ENCODE peak calls at places on chromosomes 11 and 22, in nine cellular contexts. One of them, this sample, is unnamed.

GRCh38 chr11:61580292-61580888 is 486 bp downstream of the SYT7 start:
- DNase-seq in HCT116: no peak
- DNase-seq in adrenal gland: no peak
- DNase-seq in uterus: no peak
- DNase-seq in heart left ventricle: no peak
- DNase-seq in Peyer's patch: no peak
- DNase-seq in GM12878: no peak
- DNase-seq in A549: peak; percentile 39
- DNase-seq in tibial nerve: no peak
- DNase-seq in this sample: peak; percentile 22

GRCh38 chr22:49136816-49137180 is 690.9 kb downstream of the BRD1 start:
- DNase-seq in HCT116: no peak
- DNase-seq in adrenal gland: no peak
- DNase-seq in uterus: no peak
- DNase-seq in heart left ventricle: no peak
- DNase-seq in Peyer's patch: no peak
- DNase-seq in GM12878: no peak
- DNase-seq in A549: no peak
- DNase-seq in tibial nerve: no peak
- DNase-seq in this sample: no peak

GRCh38 chr22:49356428-49356827 is 471.2 kb downstream of the BRD1 start:
- DNase-seq in HCT116: no peak
- DNase-seq in adrenal gland: no peak
- DNase-seq in uterus: no peak
- DNase-seq in heart left ventricle: no peak
- DNase-seq in Peyer's patch: no peak
- DNase-seq in GM12878: no peak
- DNase-seq in A549: no peak
- DNase-seq in tibial nerve: no peak
- DNase-seq in this sample: no peak

GRCh38 chr11:33668951-33669596 is 31.6 kb downstream of the C11orf91 start:
- DNase-seq in HCT116: no peak
- DNase-seq in adrenal gland: no peak
- DNase-seq in uterus: no peak
- DNase-seq in heart left ventricle: no peak
- DNase-seq in Peyer's patch: no peak
- DNase-seq in GM12878: no peak
- DNase-seq in A549: no peak
- DNase-seq in tibial nerve: no peak
- DNase-seq in this sample: no peak

GRCh38 chr11:108009497-108010360 is 1.0 kb downstream of the CUL5 start:
- DNase-seq in HCT116: no peak
- DNase-seq in adrenal gland: peak; percentile 23
- DNase-seq in uterus: no peak
- DNase-seq in heart left ventricle: no peak
- DNase-seq in Peyer's patch: no peak
- DNase-seq in GM12878: no peak
- DNase-seq in A549: no peak
- DNase-seq in tibial nerve: no peak
- DNase-seq in this sample: peak; percentile 2

GRCh38 chr11:116170526-116171120 is 602.2 kb downstream of the BUD13 start:
- DNase-seq in HCT116: no peak
- DNase-seq in adrenal gland: no peak
- DNase-seq in uterus: no peak
- DNase-seq in heart left ventricle: no peak
- DNase-seq in Peyer's patch: no peak
- DNase-seq in GM12878: no peak
- DNase-seq in A549: no peak
- DNase-seq in tibial nerve: no peak
- DNase-seq in this sample: no peak

GRCh38 chr11:57485217-57486007 is 25.1 kb downstream of the RTN4RL2 start:
- DNase-seq in HCT116: no peak
- DNase-seq in adrenal gland: no peak
- DNase-seq in uterus: no peak
- DNase-seq in heart left ventricle: no peak
- DNase-seq in Peyer's patch: no peak
- DNase-seq in GM12878: no peak
- DNase-seq in A549: no peak
- DNase-seq in tibial nerve: no peak
- DNase-seq in this sample: no peak

GRCh38 chr11:17392872-17393271 is 4.4 kb upstream of the KCNJ11 start:
- DNase-seq in HCT116: no peak
- DNase-seq in adrenal gland: no peak
- DNase-seq in uterus: no peak
- DNase-seq in heart left ventricle: no peak
- DNase-seq in Peyer's patch: no peak
- DNase-seq in GM12878: no peak
- DNase-seq in A549: no peak
- DNase-seq in tibial nerve: no peak
- DNase-seq in this sample: no peak

GRCh38 chr22:35424761-35425160 is 24.8 kb downstream of the MCM5 start:
- DNase-seq in HCT116: no peak
- DNase-seq in adrenal gland: no peak
- DNase-seq in uterus: no peak
- DNase-seq in heart left ventricle: no peak
- DNase-seq in Peyer's patch: no peak
- DNase-seq in GM12878: no peak
- DNase-seq in A549: no peak
- DNase-seq in tibial nerve: no peak
- DNase-seq in this sample: no peak

GRCh38 chr11:26830218-26830617 is 108.4 kb upstream of the SLC5A12 start:
- DNase-seq in HCT116: no peak
- DNase-seq in adrenal gland: no peak
- DNase-seq in uterus: no peak
- DNase-seq in heart left ventricle: no peak
- DNase-seq in Peyer's patch: no peak
- DNase-seq in GM12878: no peak
- DNase-seq in A549: no peak
- DNase-seq in tibial nerve: no peak
- DNase-seq in this sample: no peak

GRCh38 chr11:26830757-26831156 is 108.9 kb upstream of the SLC5A12 start:
- DNase-seq in HCT116: no peak
- DNase-seq in adrenal gland: no peak
- DNase-seq in uterus: no peak
- DNase-seq in heart left ventricle: no peak
- DNase-seq in Peyer's patch: no peak
- DNase-seq in GM12878: no peak
- DNase-seq in A549: no peak
- DNase-seq in tibial nerve: no peak
- DNase-seq in this sample: no peak

GRCh38 chr11:26839911-26840705 is 118.2 kb upstream of the SLC5A12 start:
- DNase-seq in HCT116: no peak
- DNase-seq in adrenal gland: no peak
- DNase-seq in uterus: no peak
- DNase-seq in heart left ventricle: no peak
- DNase-seq in Peyer's patch: no peak
- DNase-seq in GM12878: no peak
- DNase-seq in A549: no peak
- DNase-seq in tibial nerve: no peak
- DNase-seq in this sample: no peak

GRCh38 chr11:26837154-26837553 is 115.3 kb upstream of the SLC5A12 start:
- DNase-seq in HCT116: no peak
- DNase-seq in adrenal gland: no peak
- DNase-seq in uterus: no peak
- DNase-seq in heart left ventricle: no peak
- DNase-seq in Peyer's patch: no peak
- DNase-seq in GM12878: no peak
- DNase-seq in A549: no peak
- DNase-seq in tibial nerve: no peak
- DNase-seq in this sample: no peak

GRCh38 chr11:26834601-26835000 is 112.7 kb upstream of the SLC5A12 start:
- DNase-seq in HCT116: no peak
- DNase-seq in adrenal gland: no peak
- DNase-seq in uterus: no peak
- DNase-seq in heart left ventricle: no peak
- DNase-seq in Peyer's patch: no peak
- DNase-seq in GM12878: no peak
- DNase-seq in A549: no peak
- DNase-seq in tibial nerve: no peak
- DNase-seq in this sample: no peak
- H3K4me1 ChIP-seq in HCT116: no peaks in the 10 kb centered on the region
- H3K4me1 ChIP-seq in adrenal gland: no peaks in the 10 kb centered on the region
- H3K4me1 ChIP-seq in uterus: no peaks in the 10 kb centered on the region
- H3K4me1 ChIP-seq in heart left ventricle: no peaks in the 10 kb centered on the region
- H3K4me1 ChIP-seq in Peyer's patch: no peaks in the 10 kb centered on the region
- H3K4me1 ChIP-seq in GM12878: no peaks in the 10 kb centered on the region
- H3K4me1 ChIP-seq in A549: no peaks in the 10 kb centered on the region
- H3K4me1 ChIP-seq in tibial nerve: peaks cover 10% of the 10 kb centered on the region
- H3K4me1 ChIP-seq in this sample: no peaks in the 10 kb centered on the region

GRCh38 chr22:24290459-24290858 is 19.8 kb downstream of the SPECC1L start:
- DNase-seq in HCT116: no peak
- DNase-seq in adrenal gland: no peak
- DNase-seq in uterus: no peak
- DNase-seq in heart left ventricle: no peak
- DNase-seq in Peyer's patch: no peak
- DNase-seq in GM12878: no peak
- DNase-seq in A549: no peak
- DNase-seq in tibial nerve: no peak
- DNase-seq in this sample: no peak
- H3K27ac ChIP-seq in HCT116: no peak overlapping the region
- H3K27ac ChIP-seq in adrenal gland: peak overlapping the region; percentile 67
- H3K27ac ChIP-seq in uterus: peak overlapping the region; percentile 79
- H3K27ac ChIP-seq in heart left ventricle: peak overlapping the region; percentile 80
- H3K27ac ChIP-seq in Peyer's patch: peak overlapping the region; percentile 71
- H3K27ac ChIP-seq in GM12878: peak overlapping the region; percentile 6
- H3K27ac ChIP-seq in A549: no peak overlapping the region
- H3K27ac ChIP-seq in tibial nerve: no peak overlapping the region
- H3K27ac ChIP-seq in this sample: peak overlapping the region; percentile 88

GRCh38 chr11:63838682-63839507 is at the start of gene MARK2:
- DNase-seq in HCT116: peak; percentile 97
- DNase-seq in adrenal gland: peak; percentile 99
- DNase-seq in uterus: peak; percentile 98
- DNase-seq in heart left ventricle: peak; percentile 98
- DNase-seq in Peyer's patch: peak; percentile 99
- DNase-seq in GM12878: peak; percentile 77
- DNase-seq in A549: peak; percentile 82
- DNase-seq in tibial nerve: peak; percentile 98
- DNase-seq in this sample: peak; percentile 98
- TF ChIP-seq POLR2A in HCT116: peak; percentile 18
- TF ChIP-seq POLR2A in adrenal gland: peak; percentile 58
- TF ChIP-seq POLR2A in uterus: peak; percentile 65
- TF ChIP-seq POLR2A in heart left ventricle: peak; percentile 68
- TF ChIP-seq POLR2A in Peyer's patch: peak; percentile 58
- TF ChIP-seq POLR2A in GM12878: peak; percentile 75
- TF ChIP-seq POLR2A in A549: peak; percentile 77
- TF ChIP-seq POLR2A in tibial nerve: peak; percentile 81
- TF ChIP-seq POLR2A in this sample: peak; percentile 26

GRCh38 chr22:23827351-23827995 is 11.3 kb downstream of the DERL3 start:
- DNase-seq in HCT116: no peak
- DNase-seq in adrenal gland: peak; percentile 6
- DNase-seq in uterus: no peak
- DNase-seq in heart left ventricle: no peak
- DNase-seq in Peyer's patch: no peak
- DNase-seq in GM12878: no peak
- DNase-seq in A549: no peak
- DNase-seq in tibial nerve: no peak
- DNase-seq in this sample: no peak
- H3K4me1 ChIP-seq in HCT116: no peaks in the 10 kb centered on the region
- H3K4me1 ChIP-seq in adrenal gland: peaks cover 9% of the 10 kb centered on the region
- H3K4me1 ChIP-seq in uterus: no peaks in the 10 kb centered on the region
- H3K4me1 ChIP-seq in heart left ventricle: peaks cover 46% of the 10 kb centered on the region
- H3K4me1 ChIP-seq in Peyer's patch: no peaks in the 10 kb centered on the region
- H3K4me1 ChIP-seq in GM12878: peaks cover 3% of the 10 kb centered on the region
- H3K4me1 ChIP-seq in A549: no peaks in the 10 kb centered on the region
- H3K4me1 ChIP-seq in tibial nerve: peaks cover 21% of the 10 kb centered on the region
- H3K4me1 ChIP-seq in this sample: peaks cover 12% of the 10 kb centered on the region

GRCh38 chr11:69086741-69087524 is 38.2 kb downstream of the TPCN2 start:
- DNase-seq in HCT116: no peak
- DNase-seq in adrenal gland: no peak
- DNase-seq in uterus: no peak
- DNase-seq in heart left ventricle: no peak
- DNase-seq in Peyer's patch: no peak
- DNase-seq in GM12878: no peak
- DNase-seq in A549: no peak
- DNase-seq in tibial nerve: no peak
- DNase-seq in this sample: no peak
- H3K27ac ChIP-seq in HCT116: no peak overlapping the region
- H3K27ac ChIP-seq in adrenal gland: no peak overlapping the region
- H3K27ac ChIP-seq in uterus: peak overlapping the region; percentile 80
- H3K27ac ChIP-seq in heart left ventricle: peak overlapping the region; percentile 34
- H3K27ac ChIP-seq in Peyer's patch: peak overlapping the region; percentile 70
- H3K27ac ChIP-seq in GM12878: no peak overlapping the region
- H3K27ac ChIP-seq in A549: no peak overlapping the region
- H3K27ac ChIP-seq in tibial nerve: peak overlapping the region; percentile 30
- H3K27ac ChIP-seq in this sample: peak overlapping the region; percentile 17

DNA sequence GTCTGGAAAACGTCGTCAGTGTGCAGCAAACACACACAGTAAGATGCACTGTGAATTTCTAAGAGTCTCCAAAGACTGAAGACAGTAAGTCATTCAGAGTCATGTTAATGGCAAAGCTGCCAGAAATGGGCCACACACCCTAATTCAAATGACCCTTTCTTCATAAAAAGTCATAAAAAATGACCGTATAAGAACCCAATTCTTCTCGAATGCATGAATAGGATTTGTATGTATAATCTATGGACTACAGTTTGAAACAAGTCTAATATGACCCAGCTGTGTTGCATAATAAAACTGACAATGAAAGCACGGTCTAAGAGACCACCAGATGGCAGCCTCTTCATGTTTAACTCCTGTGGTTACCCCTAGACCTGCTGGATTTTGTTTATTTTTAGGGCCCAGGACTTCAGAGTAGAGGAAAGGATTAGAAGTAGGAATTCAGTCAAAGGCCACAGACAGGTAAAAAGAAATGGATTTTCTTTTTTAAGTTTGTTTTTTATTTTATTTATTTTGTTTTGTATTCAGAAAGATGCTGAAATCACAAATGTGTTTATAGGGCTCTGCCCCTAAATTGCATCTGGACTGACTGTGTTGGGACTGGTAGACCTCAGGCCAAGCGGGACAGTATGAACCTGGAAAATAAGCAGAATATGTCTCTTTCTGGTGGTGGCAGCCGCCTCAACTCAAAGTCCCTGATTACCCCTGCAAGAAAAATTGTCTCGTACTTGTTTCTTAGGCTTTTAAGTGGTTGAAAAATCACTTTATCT is 32.1 kb upstream of the SLC5A12 start:
- DNase-seq in HCT116: peak; percentile 2
- DNase-seq in adrenal gland: peak; percentile 36
- DNase-seq in uterus: peak; percentile 65
- DNase-seq in heart left ventricle: peak; percentile 10
- DNase-seq in Peyer's patch: no peak
- DNase-seq in GM12878: no peak
- DNase-seq in A549: peak; percentile 21
- DNase-seq in tibial nerve: peak; percentile 33
- DNase-seq in this sample: peak; percentile 69
- TF ChIP-seq POLR2A in HCT116: no peak
- TF ChIP-seq POLR2A in adrenal gland: no peak
- TF ChIP-seq POLR2A in uterus: no peak
- TF ChIP-seq POLR2A in heart left ventricle: no peak
- TF ChIP-seq POLR2A in Peyer's patch: no peak
- TF ChIP-seq POLR2A in GM12878: no peak
- TF ChIP-seq POLR2A in A549: no peak
- TF ChIP-seq POLR2A in tibial nerve: no peak
- TF ChIP-seq POLR2A in this sample: no peak

GRCh38 chr11:45806937-45807791 is 2.2 kb downstream of the SLC35C1 start:
- DNase-seq in HCT116: no peak
- DNase-seq in adrenal gland: no peak
- DNase-seq in uterus: peak; percentile 5
- DNase-seq in heart left ventricle: no peak
- DNase-seq in Peyer's patch: no peak
- DNase-seq in GM12878: no peak
- DNase-seq in A549: no peak
- DNase-seq in tibial nerve: no peak
- DNase-seq in this sample: no peak
- H3K4me1 ChIP-seq in HCT116: peaks cover 31% of the 10 kb centered on the region
- H3K4me1 ChIP-seq in adrenal gland: peaks cover 20% of the 10 kb centered on the region
- H3K4me1 ChIP-seq in uterus: no peaks in the 10 kb centered on the region
- H3K4me1 ChIP-seq in heart left ventricle: peaks cover 25% of the 10 kb centered on the region
- H3K4me1 ChIP-seq in Peyer's patch: peaks cover 44% of the 10 kb centered on the region
- H3K4me1 ChIP-seq in GM12878: peaks cover 23% of the 10 kb centered on the region
- H3K4me1 ChIP-seq in A549: peaks cover 23% of the 10 kb centered on the region
- H3K4me1 ChIP-seq in tibial nerve: peaks cover 56% of the 10 kb centered on the region
- H3K4me1 ChIP-seq in this sample: peaks cover 25% of the 10 kb centered on the region

GRCh38 chr22:46064236-46064965 is 85.9 kb upstream of the PPARA start:
- DNase-seq in HCT116: no peak
- DNase-seq in adrenal gland: peak; percentile 14
- DNase-seq in uterus: peak; percentile 44
- DNase-seq in heart left ventricle: no peak
- DNase-seq in Peyer's patch: peak; percentile 48
- DNase-seq in GM12878: no peak
- DNase-seq in A549: no peak
- DNase-seq in tibial nerve: peak; percentile 12
- DNase-seq in this sample: no peak
- H3K27ac ChIP-seq in HCT116: peak overlapping the region; percentile 100
- H3K27ac ChIP-seq in adrenal gland: peak overlapping the region; percentile 98
- H3K27ac ChIP-seq in uterus: peak overlapping the region; percentile 100
- H3K27ac ChIP-seq in heart left ventricle: peak overlapping the region; percentile 99
- H3K27ac ChIP-seq in Peyer's patch: peak overlapping the region; percentile 100
- H3K27ac ChIP-seq in GM12878: no peak overlapping the region
- H3K27ac ChIP-seq in A549: peak overlapping the region; percentile 77
- H3K27ac ChIP-seq in tibial nerve: peak overlapping the region; percentile 100
- H3K27ac ChIP-seq in this sample: peak overlapping the region; percentile 99